ENCODE peak calls at places on chromosome 17, in ten cellular contexts. E is stimulated activated CD8-positive, alpha-beta memory T cell treated with anti-CD3 and anti-CD28 coated beads, Interleukin-2, amount 100 ng/mL, for 48 hours; O is pancreas; I is testis; W is NCI-H1436; R is smooth muscle cell of the brain vasculature; N is nephron progenitor cell; P is activated naive CD4-positive, alpha-beta T cell; B is ELR; V is sciatic nerve. D is an unnamed sample.

GRCh38 chr17:40325156-40326013 is 16.4 kb downstream of the RARA start:
- DNase-seq in E (no peak), O (no peak), I (no peak), W (no peak), R (no peak), N (no peak), P (no peak), B (no peak), V (no peak), D (no peak)

GRCh38 chr17:51391992-51392654 is 131.8 kb downstream of the UTP18 start:
- DNase-seq in E (no peak), O (no peak), I (no peak), W (no peak), R (no peak), N (no peak), P (no peak), B (peak), V (no peak), D (no peak)

GRCh38 chr17:44348234-44348987 is 3.3 kb downstream of the GRN start:
- DNase-seq in E (no peak), O (no peak), I (no peak), W (no peak), R (peak), N (no peak), P (no peak), B (peak), V (no peak), D (no peak)

GRCh38 chr17:71180801-71181385 is 939.9 kb upstream of the SOX9 start:
- DNase-seq in E (no peak), O (peak), I (no peak), W (peak), R (peak), N (peak), P (no peak), B (peak), V (no peak), D (no peak)

GRCh38 chr17:47686276-47686635 is 7.7 kb upstream of the TBKBP1 start:
- DNase-seq in E (no peak), O (no peak), I (no peak), W (no peak), R (no peak), N (no peak), P (no peak), B (peak), V (no peak), D (no peak)

GRCh38 chr17:9080983-9081382 is 59.7 kb downstream of the NTN1 start:
- DNase-seq in E (no peak), O (no peak), I (no peak), W (no peak), R (no peak), N (no peak), P (no peak), B (no peak), V (no peak), D (no peak)

GRCh38 chr17:63911657-63912100 is 621 bp upstream of the CSHL1 start:
- DNase-seq in E (peak), O (no peak), I (peak), W (no peak), R (no peak), N (peak), P (peak), B (peak), V (peak), D (peak)

GRCh38 chr17:1455291-1455747 is 713 bp downstream of the CRK start:
- DNase-seq in E (peak), O (peak), I (peak), W (peak), R (no peak), N (peak), P (no peak), B (peak), V (peak), D (peak)

GRCh38 chr17:61402978-61403845 is 3.6 kb downstream of the TBX2 start:
- DNase-seq in E (no peak), O (no peak), I (no peak), W (peak), R (no peak), N (no peak), P (no peak), B (peak), V (peak), D (no peak)

GRCh38 chr17:42866631-42867575 is 15.9 kb downstream of the AOC3 start:
- DNase-seq in E (no peak), O (no peak), I (no peak), W (no peak), R (no peak), N (no peak), P (no peak), B (no peak), V (no peak), D (no peak)

GRCh38 chr17:16910341-16910740 is 61.6 kb downstream of the TNFRSF13B start:
- DNase-seq in E (no peak), O (no peak), I (peak), W (no peak), R (no peak), N (no peak), P (no peak), B (no peak), V (no peak), D (no peak)

GRCh38 chr17:31561469-31562412 is 170.3 kb downstream of the RAB11FIP4 start:
- DNase-seq in E (no peak), O (no peak), I (no peak), W (no peak), R (no peak), N (peak), P (no peak), B (peak), V (no peak), D (no peak)